ENCODE peak calls at places on chromosomes 6 and 20, in four cellular contexts. V is A549, A is transverse colon, F is spleen. K is an unnamed sample.
A peak's percentile ranks its signal among the peaks of the same experiment; 100 is the strongest.

GRCh38 chr20:54093423-54094267 is 23.3 kb upstream of the BCAS1 start:
- DNase-seq in V (no peak), F (no peak), A (no peak), K (no peak)

GRCh38 chr20:35320396-35321126 is 28.3 kb upstream of the FAM83C start:
- DNase-seq in A (no peak), V (no peak), F (no peak), K (no peak)

GRCh38 chr6:154179443-154179842 is 140.4 kb downstream of the OPRM1 start:
- DNase-seq in F (no peak), V (no peak), A (no peak), K (no peak)

GRCh38 chr6:39239527-39240154 is 10.4 kb upstream of the KCNK5 start:
- DNase-seq in V (no peak), A (no peak), F (peak; percentile 39), K (peak; percentile 68)

GRCh38 chr6:47822856-47823554 is 41.2 kb downstream of the OPN5 start:
- DNase-seq in V (no peak), A (no peak), F (no peak), K (no peak)

GRCh38 chr6:160424256-160424655 is 76.1 kb downstream of the SLC22A3 start:
- DNase-seq in F (no peak), V (no peak), A (no peak), K (no peak)

GRCh38 chr20:18058661-18059467 is 1.1 kb upstream of the OVOL2 start:
- DNase-seq in V (no peak), A (peak; percentile 56), F (no peak), K (no peak)

GRCh38 chr6:41373919-41374617 is 38.7 kb downstream of the NCR2 start:
- DNase-seq in A (no peak), F (no peak), V (no peak), K (no peak)

GRCh38 chr20:62840244-62841197 is 21.1 kb downstream of the TCFL5 start:
- DNase-seq in V (no peak), F (no peak), A (no peak), K (no peak)

GRCh38 chr20:4303136-4303535 is 287.8 kb upstream of the RNF24 start:
- DNase-seq in F (no peak), A (no peak), V (no peak), K (no peak)

DNA sequence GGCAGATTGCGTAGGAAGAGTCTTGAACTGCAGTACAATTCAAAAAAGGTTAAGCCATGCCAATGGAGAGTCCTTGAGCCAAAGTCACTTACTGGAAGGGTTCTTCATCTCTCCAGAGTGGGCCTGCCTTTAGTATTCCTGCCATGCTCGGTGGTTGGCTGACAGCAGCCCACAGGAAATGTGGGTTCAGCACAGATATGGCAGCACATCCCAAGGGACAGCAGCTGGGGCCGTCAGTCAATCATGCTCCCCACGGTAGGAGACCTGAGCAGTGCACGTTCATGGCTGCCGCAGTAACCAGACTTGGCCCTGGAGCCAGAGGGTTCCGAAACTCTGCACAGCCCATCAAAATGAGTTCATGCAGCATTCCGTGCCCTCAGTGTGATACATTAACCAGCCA is 63.6 kb upstream of the SIRPA start:
- DNase-seq in V (no peak), F (no peak), A (no peak), K (no peak)
- H3K4me1 ChIP-seq in V (peaks cover 36% of the 10 kb centered on the region), F (peaks cover 41% of the 10 kb centered on the region), A (no peaks in the 10 kb centered on the region), K (peaks cover 24% of the 10 kb centered on the region)

DNA sequence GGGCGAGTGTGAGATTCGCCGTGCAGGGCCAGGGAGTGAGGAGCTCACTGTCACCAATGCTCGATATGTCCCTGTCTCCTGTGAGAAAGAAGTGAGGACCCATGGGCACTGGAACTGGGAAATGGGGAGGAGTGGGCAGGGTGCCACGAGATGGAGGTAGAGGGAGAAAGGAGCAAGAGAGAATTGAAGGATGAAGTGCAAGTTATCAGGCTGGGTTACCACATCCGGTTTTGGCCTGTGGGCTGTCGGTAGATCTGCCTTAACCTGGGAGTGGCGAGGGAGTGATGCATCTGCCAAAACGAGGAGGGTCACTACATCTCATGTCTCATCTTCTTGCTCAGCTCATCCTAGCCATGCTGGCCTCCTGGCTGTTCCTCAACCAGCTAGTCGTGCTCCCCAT is 5.3 kb upstream of the PHF1 start:
- DNase-seq in A (no peak), F (no peak), V (no peak), K (no peak)
- TF ChIP-seq POLR2A in A (no peak), F (no peak), V (no peak), K (no peak)

GRCh38 chr6:30719791-30720737 is at the start of gene TUBB:
- DNase-seq in V (peak; percentile 78), F (peak; percentile 99), A (peak; percentile 98), K (peak; percentile 99)
- H3K4me1 ChIP-seq in V (peaks cover 46% of the 10 kb centered on the region), F (peaks cover 76% of the 10 kb centered on the region), A (peaks cover 46% of the 10 kb centered on the region), K (peaks cover 33% of the 10 kb centered on the region)

DNA sequence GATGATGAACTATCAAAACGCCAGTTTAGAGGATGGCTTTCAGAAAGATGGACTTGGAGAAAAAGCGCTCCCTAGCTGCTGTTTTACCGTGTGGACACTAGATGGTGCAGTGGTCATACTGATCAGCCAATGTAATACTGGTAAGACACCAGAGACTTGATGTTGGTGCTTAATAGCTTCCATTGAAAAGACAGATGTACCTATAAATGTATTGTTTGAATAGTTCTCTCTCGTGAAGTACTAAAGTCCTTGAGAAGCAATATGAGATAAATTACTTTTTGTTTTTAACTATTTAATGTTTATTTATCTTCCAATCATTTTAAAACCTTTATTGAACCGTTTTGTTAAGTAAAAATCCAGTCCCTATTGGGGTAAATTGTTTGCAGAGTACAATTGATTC is 63.9 kb upstream of the FUCA2 start:
- DNase-seq in V (peak; percentile 73), F (no peak), A (peak; percentile 54), K (peak; percentile 74)
- TF ChIP-seq POLR2A in V (no peak), F (no peak), A (no peak), K (no peak)

GRCh38 chr6:31581511-31582229 is 554 bp downstream of the LTB start:
- DNase-seq in A (no peak), V (no peak), F (peak; percentile 85), K (no peak)
- H3K4me1 ChIP-seq in A (peaks cover 7% of the 10 kb centered on the region), V (peaks cover 6% of the 10 kb centered on the region), F (peaks cover 94% of the 10 kb centered on the region), K (peaks cover 15% of the 10 kb centered on the region)

GRCh38 chr6:30344868-30345671 is at the start of gene RPP21:
- DNase-seq in A (peak; percentile 91), V (peak; percentile 83), F (peak; percentile 98), K (peak; percentile 90)
- TF ChIP-seq POLR2A in A (peak; percentile 88), V (peak; percentile 91), F (no peak), K (peak; percentile 77)

DNA sequence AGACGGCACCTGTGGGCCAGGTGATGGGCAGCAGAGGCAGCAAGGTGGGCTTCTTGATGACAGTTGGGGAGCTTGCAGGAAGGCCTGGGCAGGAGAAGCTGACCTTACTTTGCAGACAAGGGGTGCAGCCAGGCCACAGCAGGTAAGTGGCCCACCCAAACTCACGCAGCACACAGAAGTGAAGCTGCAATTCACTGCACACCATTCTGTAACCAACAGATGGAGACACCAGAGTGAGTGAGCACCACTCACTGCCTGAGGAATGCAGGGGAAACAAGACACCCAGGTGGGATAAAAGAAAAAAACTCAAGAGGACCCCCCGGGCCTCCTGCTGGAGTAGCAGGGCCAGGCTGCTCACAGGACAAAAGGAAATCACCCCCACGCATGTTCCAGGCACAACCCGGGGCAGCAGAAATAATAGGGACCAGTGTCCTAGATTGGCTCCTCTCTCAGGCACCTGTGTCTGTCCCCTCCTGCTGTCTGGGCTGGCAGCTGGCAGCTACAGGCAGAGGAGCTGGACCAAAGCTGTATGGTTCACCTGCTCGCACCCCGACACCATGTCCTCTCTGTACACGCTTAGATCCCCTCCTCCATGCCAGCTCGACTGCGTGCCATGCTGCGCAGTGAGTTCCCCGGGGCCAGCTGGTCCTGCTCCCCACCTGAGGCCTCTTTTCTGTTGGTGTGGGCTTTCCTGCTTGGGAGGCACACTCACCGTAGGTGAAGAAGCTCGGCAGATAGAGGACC is 4.9 kb downstream of the MTCH1 start:
- DNase-seq in A (no peak), F (no peak), V (no peak), K (no peak)
- H3K4me1 ChIP-seq in A (peaks cover 41% of the 10 kb centered on the region), F (peaks cover 64% of the 10 kb centered on the region), V (peaks cover 19% of the 10 kb centered on the region), K (peaks cover 63% of the 10 kb centered on the region)

DNA sequence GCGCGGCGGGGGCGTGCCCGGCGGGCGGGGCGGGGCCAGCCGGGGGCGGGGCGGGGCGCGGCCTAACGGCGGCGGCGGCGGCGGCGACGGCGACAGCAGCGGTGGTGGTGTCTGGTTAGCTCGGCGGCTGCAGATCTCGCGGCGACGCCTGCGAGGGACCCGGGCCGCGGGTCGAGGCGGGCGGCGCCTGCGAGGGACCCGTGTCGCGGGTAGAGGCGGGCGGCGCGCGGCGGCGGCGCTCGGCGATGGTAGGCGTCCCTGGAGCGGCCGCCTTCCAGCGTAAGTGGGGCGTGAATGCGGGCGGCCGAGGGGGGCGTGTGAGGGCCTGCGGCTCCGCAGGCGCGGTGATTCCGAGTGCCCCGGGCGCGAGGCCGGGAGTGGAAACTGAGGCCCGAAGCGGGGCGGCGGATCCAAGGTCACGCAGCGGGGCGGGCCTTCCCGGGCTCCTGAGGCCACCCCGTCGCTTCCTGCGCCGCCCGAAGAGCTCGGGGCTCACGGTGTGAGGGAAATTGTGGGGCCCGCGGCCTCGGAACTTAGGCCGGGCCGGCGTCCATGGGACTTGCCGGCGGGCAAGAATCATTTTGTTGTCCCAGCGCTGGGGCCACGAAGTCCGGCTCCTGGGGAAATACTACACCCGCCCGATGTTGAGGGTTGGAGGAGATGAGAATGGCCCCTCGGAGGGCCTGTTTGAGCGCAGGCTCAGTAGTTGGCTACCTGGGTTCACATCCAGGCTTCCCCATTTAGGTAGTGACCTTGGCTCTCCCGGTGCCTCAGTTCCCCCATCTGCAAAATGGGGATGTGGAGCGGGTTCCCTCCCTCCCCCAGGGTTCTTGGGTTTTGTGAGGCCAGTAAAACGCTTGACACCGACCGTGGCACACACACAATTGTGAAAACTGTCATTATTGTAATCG is at the start of gene CBFA2T2:
- DNase-seq in A (peak; percentile 65), V (peak; percentile 50), F (no peak), K (peak; percentile 84)
- TF ChIP-seq POLR2A in A (no peak), V (no peak), F (no peak), K (no peak)